ENCODE peak calls at places on chromosome 19, in nine cellular contexts. C is brain microvascular endothelial cell; I is left ventricle myocardium inferior; Y is tibial artery; K is CD8-positive, alpha-beta T cell; B is thoracic aorta; E is PC-9; M is heart right ventricle; W is pancreas. F is an unnamed sample.

GRCh38 chr19:1725100-1726064 is 27.9 kb upstream of the ONECUT3 start:
- DNase-seq in C (no peak), I (peak; percentile 52), Y (no peak), K (no peak), B (no peak), E (no peak), M (peak; percentile 60), W (no peak), F (no peak)

GRCh38 chr19:13181747-13182388 is 31.7 kb downstream of the IER2 start:
- DNase-seq in C (peak; percentile 25), I (peak; percentile 85), Y (peak; percentile 83), K (peak; percentile 24), B (no peak), E (no peak), M (peak; percentile 77), W (no peak), F (no peak)

GRCh38 chr19:50001775-50002174 is 23.4 kb downstream of the VRK3 start:
- DNase-seq in C (no peak), I (no peak), Y (no peak), K (no peak), B (no peak), E (no peak), M (no peak), W (no peak), F (no peak)

GRCh38 chr19:14347999-14348889 is 33.0 kb upstream of the ADGRE5 start:
- DNase-seq in C (no peak), I (peak; percentile 62), Y (peak; percentile 69), K (peak; percentile 56), B (no peak), E (peak; percentile 65), M (peak; percentile 75), W (peak; percentile 85), F (no peak)

GRCh38 chr19:18587561-18587960 is 1.0 kb upstream of the REX1BD start:
- DNase-seq in C (no peak), I (no peak), Y (no peak), K (no peak), B (no peak), E (no peak), M (no peak), W (peak; percentile 17), F (no peak)

GRCh38 chr19:51227324-51227723 is 2.4 kb downstream of the CD33 start:
- DNase-seq in C (no peak), I (no peak), Y (no peak), K (no peak), B (no peak), E (no peak), M (no peak), W (no peak), F (no peak)

GRCh38 chr19:2424686-2425621 is 2.4 kb downstream of the TIMM13 start:
- DNase-seq in C (peak; percentile 78), I (peak; percentile 43), Y (no peak), K (no peak), B (no peak), E (no peak), M (peak; percentile 47), W (peak; percentile 90), F (no peak)

GRCh38 chr19:3979289-3979673 is 6.0 kb downstream of the EEF2 start:
- DNase-seq in C (no peak), I (no peak), Y (no peak), K (no peak), B (no peak), E (no peak), M (no peak), W (peak; percentile 82), F (no peak)

GRCh38 chr19:35144600-35145436 is 1.8 kb downstream of the FXYD7 start:
- DNase-seq in C (no peak), I (no peak), Y (no peak), K (no peak), B (no peak), E (peak; percentile 89), M (no peak), W (no peak), F (no peak)

GRCh38 chr19:6374179-6374709 is 1.5 kb downstream of the PSPN start:
- DNase-seq in C (no peak), I (no peak), Y (no peak), K (no peak), B (no peak), E (no peak), M (no peak), W (peak; percentile 82), F (no peak)
- H3K4me3 ChIP-seq in C (peak overlapping the region; percentile 58), I (peak overlapping the region; percentile 99), Y (peak overlapping the region; percentile 76), K (no peak overlapping the region), B (peak overlapping the region; percentile 100), E (no peak overlapping the region), M (peak overlapping the region; percentile 65), W (no peak overlapping the region), F (peak overlapping the region; percentile 75)

DNA sequence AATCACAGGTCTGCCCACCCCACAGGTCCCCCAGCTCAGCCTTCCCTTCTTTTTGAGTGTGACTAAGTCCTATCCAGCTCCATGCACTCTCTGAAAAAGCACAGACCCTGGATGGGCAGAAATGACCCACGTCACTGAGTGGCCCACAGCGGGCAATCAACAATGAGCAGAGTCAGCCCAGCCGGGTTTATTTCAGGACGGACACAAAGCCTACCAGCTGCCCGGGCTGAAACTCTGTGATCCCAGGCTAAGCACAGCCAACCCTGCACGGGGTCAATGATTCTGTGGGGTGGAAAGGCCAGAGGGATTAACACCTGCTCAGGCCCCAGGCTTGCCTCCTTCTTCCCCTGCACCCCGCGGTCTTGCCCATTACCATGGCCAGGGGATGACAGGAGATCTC is 8.4 kb downstream of the NAPA start:
- DNase-seq in C (no peak), I (no peak), Y (no peak), K (no peak), B (no peak), E (no peak), M (no peak), W (peak; percentile 42), F (no peak)
- H3K27ac ChIP-seq in C (no peak overlapping the region), I (peak overlapping the region; percentile 81), Y (no peak overlapping the region), K (no peak overlapping the region), B (no peak overlapping the region), E (no peak overlapping the region), M (peak overlapping the region; percentile 21), W (peak overlapping the region; percentile 34), F (no peak overlapping the region)

GRCh38 chr19:57192993-57193392 is 1.7 kb downstream of the ZNF264 start:
- DNase-seq in C (no peak), I (no peak), Y (no peak), K (no peak), B (no peak), E (no peak), M (no peak), W (no peak), F (no peak)
- H3K4me3 ChIP-seq in C (no peak overlapping the region), I (peak overlapping the region; percentile 98), Y (peak overlapping the region; percentile 99), K (peak overlapping the region; percentile 84), B (peak overlapping the region; percentile 94), E (peak overlapping the region; percentile 82), M (peak overlapping the region; percentile 99), W (peak overlapping the region; percentile 94), F (peak overlapping the region; percentile 100)

DNA sequence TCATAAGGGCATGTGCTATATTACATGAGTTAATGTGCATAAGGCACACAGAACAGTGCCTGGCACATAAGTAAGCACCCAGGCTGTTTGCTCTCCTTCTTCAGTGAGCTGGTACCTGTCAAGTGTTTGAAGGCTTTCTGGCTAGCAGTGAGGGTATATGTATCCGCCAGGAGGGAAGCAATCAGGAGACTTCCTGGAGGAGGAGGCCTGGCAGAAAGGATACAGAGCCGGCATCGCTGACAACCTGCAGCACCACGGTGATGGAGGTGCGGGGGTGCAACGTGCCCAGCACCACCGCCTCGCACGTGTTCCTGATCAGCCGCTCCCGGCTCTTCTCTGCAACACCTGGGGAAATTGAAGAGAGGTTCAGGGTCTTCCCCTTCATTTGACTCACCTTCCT is 5.5 kb downstream of the EXOSC5 start:
- DNase-seq in C (no peak), I (no peak), Y (no peak), K (no peak), B (no peak), E (no peak), M (no peak), W (no peak), F (no peak)
- H3K27ac ChIP-seq in C (no peak overlapping the region), I (no peak overlapping the region), Y (no peak overlapping the region), K (no peak overlapping the region), B (no peak overlapping the region), E (no peak overlapping the region), M (no peak overlapping the region), W (no peak overlapping the region), F (no peak overlapping the region)

GRCh38 chr19:43465468-43466120 is at the start of gene LYPD3:
- DNase-seq in C (no peak), I (no peak), Y (no peak), K (no peak), B (no peak), E (peak; percentile 94), M (peak; percentile 18), W (peak; percentile 72), F (no peak)
- H3K4me3 ChIP-seq in C (no peak within 1 kb of the TSS), I (peak within 1 kb of the TSS; percentile 72), Y (peak within 1 kb of the TSS; percentile 71), K (peak within 1 kb of the TSS; percentile 89), B (peak within 1 kb of the TSS; percentile 87), E (peak within 1 kb of the TSS; percentile 80), M (peak within 1 kb of the TSS; percentile 66), W (peak within 1 kb of the TSS; percentile 69), F (no peak within 1 kb of the TSS)

GRCh38 chr19:38731654-38732301 is 12.5 kb downstream of the CAPN12 start:
- DNase-seq in C (no peak), I (no peak), Y (peak; percentile 63), K (no peak), B (no peak), E (peak; percentile 86), M (no peak), W (peak; percentile 88), F (no peak)
- H3K27ac ChIP-seq in C (no peak overlapping the region), I (peak overlapping the region; percentile 57), Y (peak overlapping the region; percentile 39), K (no peak overlapping the region), B (peak overlapping the region; percentile 81), E (peak overlapping the region; percentile 58), M (no peak overlapping the region), W (peak overlapping the region; percentile 73), F (peak overlapping the region; percentile 68)

GRCh38 chr19:42326969-42327368 is 1.5 kb downstream of the MEGF8 start:
- DNase-seq in C (no peak), I (no peak), Y (no peak), K (no peak), B (no peak), E (no peak), M (no peak), W (no peak), F (no peak)
- H3K4me3 ChIP-seq in C (no peak overlapping the region), I (peak overlapping the region; percentile 79), Y (no peak overlapping the region), K (no peak overlapping the region), B (no peak overlapping the region), E (peak overlapping the region; percentile 94), M (peak overlapping the region; percentile 85), W (no peak overlapping the region), F (peak overlapping the region; percentile 66)

GRCh38 chr19:28880735-28881401 is 332.1 kb downstream of the UQCRFS1 start:
- DNase-seq in C (no peak), I (no peak), Y (no peak), K (no peak), B (no peak), E (no peak), M (no peak), W (no peak), F (no peak)
- H3K27ac ChIP-seq in C (no peak overlapping the region), I (no peak overlapping the region), Y (no peak overlapping the region), K (no peak overlapping the region), B (no peak overlapping the region), E (no peak overlapping the region), M (no peak overlapping the region), W (no peak overlapping the region), F (no peak overlapping the region)

F was measured in ascending aorta.